ENCODE peak calls at places on chromosomes 1 and 21, in ten cellular contexts. A is CD8-positive, alpha-beta memory T cell; E is tibial nerve; C is left ventricle myocardium inferior; H is cardiac muscle cell; G is OCI-LY7; I is body of pancreas; P is esophagus squamous epithelium; L is colonic mucosa; S is uterus. K is an unnamed sample.

GRCh38 chr1:227356582-227357228 is 38.4 kb upstream of the CDC42BPA start:
- DNase-seq in A (no peak), E (no peak), C (no peak), H (peak; percentile 13), G (no peak), I (peak; percentile 28), P (no peak), L (no peak), S (no peak), K (no peak)

GRCh38 chr1:56535362-56535761 is 44.0 kb downstream of the PLPP3 start:
- DNase-seq in A (no peak), E (no peak), C (no peak), H (no peak), G (no peak), I (no peak), P (no peak), L (no peak), S (no peak), K (no peak)

GRCh38 chr1:41614818-41615217 is 130.3 kb upstream of the EDN2 start:
- DNase-seq in A (no peak), E (no peak), C (no peak), H (no peak), G (no peak), I (no peak), P (no peak), L (no peak), S (no peak), K (no peak)

GRCh38 chr1:193284219-193284618 is 97.8 kb upstream of the B3GALT2 start:
- DNase-seq in A (no peak), E (no peak), C (no peak), H (no peak), G (no peak), I (no peak), P (no peak), L (no peak), S (no peak), K (no peak)

GRCh38 chr1:42152119-42152518 is 1.1 kb upstream of the GUCA2B start:
- DNase-seq in A (no peak), E (no peak), C (peak; percentile 44), H (no peak), G (no peak), I (peak; percentile 90), P (no peak), L (no peak), S (no peak), K (no peak)

GRCh38 chr1:159829822-159830455 is 3.3 kb downstream of the SLAMF8 start:
- DNase-seq in A (no peak), E (no peak), C (peak; percentile 36), H (peak; percentile 81), G (no peak), I (no peak), P (no peak), L (no peak), S (no peak), K (no peak)

GRCh38 chr1:54340434-54340833 is 65.8 kb downstream of the SSBP3 start:
- DNase-seq in A (no peak), E (no peak), C (no peak), H (no peak), G (no peak), I (no peak), P (no peak), L (no peak), S (no peak), K (no peak)

GRCh38 chr1:191839891-191840290 is 318.4 kb upstream of the RGS18 start:
- DNase-seq in A (no peak), E (no peak), C (no peak), H (no peak), G (no peak), I (no peak), P (no peak), L (no peak), S (no peak), K (no peak)

GRCh38 chr1:43293896-43294760 is 6.7 kb upstream of the TIE1 start:
- DNase-seq in A (no peak), E (no peak), C (no peak), H (peak; percentile 38), G (no peak), I (no peak), P (no peak), L (peak; percentile 78), S (no peak), K (no peak)

GRCh38 chr1:178371236-178371635 is 125.5 kb downstream of the CLEC20A start:
- DNase-seq in A (no peak), E (no peak), C (no peak), H (peak; percentile 44), G (no peak), I (no peak), P (no peak), L (no peak), S (no peak), K (no peak)

GRCh38 chr1:236860096-236860495 is 65.0 kb downstream of the MTR start:
- DNase-seq in A (no peak), E (no peak), C (no peak), H (peak; percentile 28), G (no peak), I (no peak), P (no peak), L (no peak), S (no peak), K (no peak)

DNA sequence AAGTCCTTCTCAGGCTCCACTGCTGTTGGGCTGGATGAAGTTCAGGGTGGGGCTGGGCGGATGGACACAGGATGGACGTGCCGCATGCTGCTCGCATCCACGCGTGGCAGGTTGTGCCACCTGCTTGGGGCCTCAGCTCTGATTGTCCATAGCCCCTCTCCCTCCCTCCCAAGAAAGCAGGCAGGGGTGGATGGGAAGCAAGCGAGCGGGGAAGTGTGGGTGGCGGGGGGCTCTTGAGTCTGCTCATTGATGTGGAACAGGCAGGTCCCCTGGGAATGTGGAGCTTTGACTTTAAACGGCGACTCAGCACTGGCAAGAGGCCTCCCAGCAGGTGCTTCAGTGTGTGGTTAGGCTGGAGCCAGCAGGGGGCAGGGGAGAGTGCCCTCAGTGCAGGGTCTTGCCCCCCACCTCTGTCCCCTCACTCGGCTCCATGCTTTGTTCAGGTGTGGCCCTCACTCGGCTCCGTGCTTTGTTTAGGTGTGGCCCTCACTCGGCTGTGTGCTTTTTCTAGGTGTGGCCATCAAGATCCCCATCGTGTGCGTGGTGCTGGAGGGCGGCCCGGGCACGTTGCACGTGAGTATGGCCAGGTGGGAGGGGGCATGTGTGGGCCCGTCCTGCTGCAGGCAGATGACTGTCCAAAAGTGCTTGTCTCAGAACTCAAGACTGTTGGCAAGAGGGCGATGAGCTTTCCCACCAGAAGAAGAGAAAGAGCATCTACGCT is 23.9 kb downstream of the TRPM2 start:
- DNase-seq in A (no peak), E (no peak), C (no peak), H (no peak), G (peak; percentile 23), I (no peak), P (no peak), L (no peak), S (no peak), K (no peak)
- H3K27ac ChIP-seq in A (no peak overlapping the region), E (no peak overlapping the region), C (no peak overlapping the region), H (no peak overlapping the region), G (no peak overlapping the region), I (no peak overlapping the region), P (no peak overlapping the region), L (no peak overlapping the region), S (no peak overlapping the region), K (no peak overlapping the region)

GRCh38 chr1:211735208-211736170 is 60.1 kb upstream of the NEK2 start:
- DNase-seq in A (no peak), E (no peak), C (no peak), H (peak; percentile 84), G (no peak), I (peak; percentile 26), P (no peak), L (peak; percentile 38), S (no peak), K (no peak)
- H3K4me3 ChIP-seq in A (no peak overlapping the region), E (no peak overlapping the region), C (no peak overlapping the region), H (no peak overlapping the region), G (no peak overlapping the region), I (no peak overlapping the region), P (no peak overlapping the region), L (no peak overlapping the region), S (no peak overlapping the region), K (no peak overlapping the region)

DNA sequence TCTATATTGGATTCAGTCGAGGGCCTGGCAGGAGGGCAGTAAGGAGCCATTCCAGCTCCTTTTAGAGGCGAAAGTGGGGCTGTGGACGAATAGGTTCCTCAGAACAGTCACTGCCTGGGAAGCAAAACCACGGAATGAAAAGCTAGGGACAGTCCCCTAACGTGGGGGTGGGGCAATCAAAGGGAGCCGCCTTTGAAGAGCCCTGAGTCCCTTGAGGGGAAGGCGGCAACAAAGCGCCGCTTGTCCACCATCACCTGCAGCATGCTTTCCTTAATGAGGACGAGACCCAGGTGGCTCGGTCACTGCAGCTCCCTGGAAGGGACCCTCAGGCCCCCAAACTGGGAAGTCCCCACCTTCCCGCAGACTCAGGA is 184.7 kb downstream of the ETS2 start:
- DNase-seq in A (no peak), E (no peak), C (no peak), H (no peak), G (no peak), I (no peak), P (no peak), L (peak; percentile 56), S (no peak), K (no peak)
- H3K4me1 ChIP-seq in A (no peaks in the 10 kb centered on the region), E (peaks cover 33% of the 10 kb centered on the region), C (peaks cover 100% of the 10 kb centered on the region), H (peaks cover 67% of the 10 kb centered on the region), G (no peaks in the 10 kb centered on the region), I (peaks cover 18% of the 10 kb centered on the region), P (peaks cover 100% of the 10 kb centered on the region), L (peaks cover 12% of the 10 kb centered on the region), S (peaks cover 22% of the 10 kb centered on the region), K (no peaks in the 10 kb centered on the region)

DNA sequence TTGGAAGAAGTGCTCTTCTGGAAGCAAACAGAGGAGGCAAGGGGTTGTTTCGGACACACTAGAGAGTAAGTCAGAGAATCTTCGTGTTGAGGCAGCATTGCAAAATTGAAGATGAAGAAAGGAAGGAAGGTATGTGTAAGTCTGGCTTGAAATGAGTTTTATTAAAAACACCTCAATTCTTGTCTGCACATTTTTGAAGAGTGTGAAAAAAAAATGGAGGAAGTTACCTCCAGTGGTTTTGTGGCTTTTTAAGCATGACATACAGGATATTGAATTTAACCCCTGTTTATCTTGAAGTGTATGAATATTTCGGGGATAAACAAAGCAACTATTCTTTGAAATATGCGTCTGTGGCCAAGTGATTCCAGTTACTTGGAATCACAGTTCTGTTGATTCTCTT is 203.2 kb upstream of the SGIP1 start:
- DNase-seq in A (peak; percentile 86), E (no peak), C (no peak), H (peak; percentile 73), G (peak; percentile 62), I (no peak), P (no peak), L (no peak), S (no peak), K (no peak)
- H3K27ac ChIP-seq in A (peak overlapping the region; percentile 52), E (no peak overlapping the region), C (peak overlapping the region; percentile 90), H (no peak overlapping the region), G (peak overlapping the region; percentile 93), I (no peak overlapping the region), P (peak overlapping the region; percentile 66), L (peak overlapping the region; percentile 39), S (peak overlapping the region; percentile 90), K (peak overlapping the region; percentile 93)

DNA sequence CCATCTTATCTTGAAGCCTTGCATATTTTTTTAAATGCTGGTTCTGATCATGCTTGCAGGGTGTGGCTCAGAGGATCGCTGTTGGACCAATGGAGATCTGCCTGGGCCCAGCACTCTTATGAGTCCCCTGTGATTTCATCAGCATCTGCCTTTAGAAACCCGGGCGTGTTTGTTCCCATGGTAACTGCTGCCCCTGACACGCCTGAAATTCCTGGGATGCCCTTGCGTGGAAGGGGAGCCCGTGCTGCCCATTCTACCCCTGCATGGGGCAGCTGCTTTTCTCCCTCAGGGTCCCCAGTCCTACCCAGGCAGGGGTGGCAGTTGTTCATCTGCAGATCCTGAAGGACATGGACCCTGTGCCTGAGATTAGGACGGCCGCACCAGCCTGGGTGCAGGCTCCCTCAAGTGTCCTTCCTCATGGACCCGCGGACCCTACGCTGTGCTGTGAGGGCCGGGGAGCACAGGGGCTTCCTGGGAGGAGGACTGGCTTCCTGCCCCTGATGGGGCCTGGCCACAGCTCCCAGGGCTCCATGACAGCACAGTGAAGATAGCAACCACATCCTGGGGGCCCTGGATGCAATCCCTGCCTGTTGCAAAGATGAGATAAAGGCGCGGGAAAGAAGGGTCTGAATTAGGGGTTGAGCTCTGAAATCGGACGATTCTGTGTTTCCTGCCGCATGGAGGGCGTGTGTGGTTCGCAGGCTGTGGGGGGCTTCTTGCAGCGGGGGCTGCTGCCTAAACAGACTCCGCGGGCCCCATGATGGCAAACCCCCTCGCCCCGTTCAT is 226.6 kb downstream of the SDCCAG8 start:
- DNase-seq in A (no peak), E (no peak), C (no peak), H (peak; percentile 92), G (no peak), I (no peak), P (no peak), L (no peak), S (no peak), K (no peak)
- H3K4me3 ChIP-seq in A (peak overlapping the region; percentile 47), E (peak overlapping the region; percentile 45), C (peak overlapping the region; percentile 61), H (peak overlapping the region; percentile 37), G (no peak overlapping the region), I (no peak overlapping the region), P (peak overlapping the region; percentile 62), L (peak overlapping the region; percentile 16), S (peak overlapping the region; percentile 30), K (peak overlapping the region; percentile 31)

K was measured in effector memory CD4-positive, alpha-beta T cell.